ENCODE peak calls at places on chromosomes 7 and 10, in nine cellular contexts. V, P, Z, A, K, R, C, W and T are unnamed samples.
A peak's percentile ranks its signal among the peaks of the same experiment; 100 is the strongest.

GRCh38 chr7:80918406-80918805 is 445 bp downstream of the SEMA3C start:
- DNase-seq in V (no peak), P (no peak), Z (no peak), A (peak; percentile 27), K (peak; percentile 41), R (no peak), C (no peak), W (no peak), T (no peak)

GRCh38 chr7:44105832-44106231 is 1.7 kb downstream of the AEBP1 start:
- DNase-seq in V (no peak), P (no peak), Z (no peak), A (no peak), K (no peak), R (no peak), C (no peak), W (no peak), T (no peak)

GRCh38 chr10:78231930-78232329 is 198.3 kb downstream of the RPS24 start:
- DNase-seq in V (no peak), P (peak; percentile 38), Z (no peak), A (no peak), K (peak; percentile 52), R (no peak), C (no peak), W (peak; percentile 35), T (no peak)

GRCh38 chr10:78149193-78149592 is 115.5 kb downstream of the RPS24 start:
- DNase-seq in V (no peak), P (peak; percentile 11), Z (no peak), A (no peak), K (peak; percentile 15), R (no peak), C (no peak), W (no peak), T (no peak)

GRCh38 chr7:30626984-30627383 is 32.3 kb downstream of the GARS1 start:
- DNase-seq in V (no peak), P (no peak), Z (no peak), A (no peak), K (no peak), R (no peak), C (no peak), W (no peak), T (no peak)

GRCh38 chr10:12510566-12510965 is 161.2 kb downstream of the CAMK1D start:
- DNase-seq in V (no peak), P (no peak), Z (no peak), A (no peak), K (no peak), R (no peak), C (no peak), W (no peak), T (no peak)

GRCh38 chr7:142482899-142483658 is 225.2 kb upstream of the PRSS58 start:
- DNase-seq in V (no peak), P (peak; percentile 65), Z (peak; percentile 76), A (peak; percentile 67), K (peak; percentile 66), R (no peak), C (no peak), W (peak; percentile 32), T (no peak)

GRCh38 chr7:65892832-65893231 is 20.0 kb downstream of the VKORC1L1 start:
- DNase-seq in V (no peak), P (peak; percentile 69), Z (no peak), A (no peak), K (peak; percentile 87), R (no peak), C (no peak), W (no peak), T (no peak)

GRCh38 chr7:30134523-30135270 is at the start of gene MTURN:
- DNase-seq in V (peak; percentile 60), P (peak; percentile 85), Z (peak; percentile 91), A (peak; percentile 97), K (peak; percentile 87), R (peak; percentile 94), C (no peak), W (peak; percentile 89), T (peak; percentile 81)

GRCh38 chr10:51224610-51225230 is 150.4 kb downstream of the PRKG1 start:
- DNase-seq in V (no peak), P (peak; percentile 94), Z (no peak), A (no peak), K (peak; percentile 80), R (no peak), C (no peak), W (no peak), T (no peak)

GRCh38 chr10:31041011-31041410 is 9.3 kb upstream of the ZNF438 start:
- DNase-seq in V (no peak), P (no peak), Z (no peak), A (no peak), K (no peak), R (no peak), C (no peak), W (no peak), T (no peak)

GRCh38 chr7:1246871-1247526 is 14.3 kb downstream of the UNCX start:
- DNase-seq in V (no peak), P (no peak), Z (no peak), A (peak; percentile 34), K (no peak), R (no peak), C (no peak), W (no peak), T (no peak)

GRCh38 chr7:50815138-50815537 is 32.4 kb upstream of the GRB10 start:
- DNase-seq in V (no peak), P (no peak), Z (no peak), A (no peak), K (no peak), R (no peak), C (no peak), W (no peak), T (no peak)

GRCh38 chr7:43905209-43905946 is 1.0 kb downstream of the URGCP start:
- DNase-seq in V (no peak), P (peak; percentile 32), Z (no peak), A (no peak), K (no peak), R (no peak), C (no peak), W (peak; percentile 29), T (no peak)

GRCh38 chr10:103847909-103848468 is 7.4 kb downstream of the SH3PXD2A start:
- DNase-seq in V (no peak), P (no peak), Z (peak; percentile 43), A (peak; percentile 46), K (no peak), R (no peak), C (no peak), W (no peak), T (no peak)
- TF ChIP-seq CTCF in V (peak; percentile 20), P (no peak), Z (peak; percentile 65), A (peak; percentile 38), K (peak; percentile 10), R (no peak), C (peak; percentile 39), W (peak; percentile 12), T (no peak)

GRCh38 chr7:113955157-113955556 is 36.3 kb upstream of the PPP1R3A start:
- DNase-seq in V (no peak), P (no peak), Z (no peak), A (no peak), K (no peak), R (no peak), C (no peak), W (no peak), T (no peak)
- H3K36me3 ChIP-seq in V (no peaks in the 10 kb centered on the region), P (no peaks in the 10 kb centered on the region), Z (no peaks in the 10 kb centered on the region), A (no peaks in the 10 kb centered on the region), K (no peaks in the 10 kb centered on the region), R (no peaks in the 10 kb centered on the region), C (no peaks in the 10 kb centered on the region), W (no peaks in the 10 kb centered on the region), T (no peaks in the 10 kb centered on the region)

DNA sequence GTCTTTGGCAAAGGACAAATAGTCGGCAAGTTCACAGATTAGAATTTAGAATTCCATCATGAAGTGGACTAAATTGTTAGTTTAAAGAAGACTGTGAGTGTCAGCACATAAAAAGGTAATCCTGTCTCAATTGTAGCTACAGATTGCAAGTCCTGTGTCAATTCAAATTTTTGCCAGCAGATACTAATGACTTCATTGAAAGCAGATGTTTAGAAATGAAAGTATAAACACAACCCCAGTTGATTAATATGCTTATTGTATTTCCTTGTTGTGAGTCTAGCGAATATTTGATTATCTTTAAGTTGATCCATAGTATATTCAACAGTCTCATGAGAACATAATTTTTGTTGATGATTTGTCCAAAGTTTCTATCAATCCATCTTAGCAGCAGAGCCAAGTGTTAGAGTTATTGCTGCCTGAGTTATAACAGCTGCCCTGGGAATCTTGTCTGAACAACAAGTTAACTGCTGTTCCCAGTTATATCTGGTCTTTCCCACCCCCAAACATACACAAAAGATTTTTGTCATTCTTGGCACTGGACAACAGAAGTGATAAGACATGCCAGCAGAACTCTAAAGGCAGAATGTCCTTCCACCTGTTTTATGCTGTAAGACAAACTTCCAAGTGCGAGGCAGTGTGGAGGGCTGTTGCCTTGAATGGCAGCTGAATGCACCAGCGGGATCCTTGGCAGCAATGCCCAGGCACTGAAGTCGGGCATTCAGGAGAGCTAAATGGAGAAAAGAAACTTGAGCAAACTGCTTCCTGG is 21.3 kb upstream of the HERPUD2 start:
- DNase-seq in V (no peak), P (peak; percentile 24), Z (no peak), A (no peak), K (peak; percentile 64), R (no peak), C (no peak), W (no peak), T (no peak)
- H3K4me3 ChIP-seq in V (peak overlapping the region; percentile 54), P (peak overlapping the region; percentile 34), Z (no peak overlapping the region), A (no peak overlapping the region), K (no peak overlapping the region), R (no peak overlapping the region), C (peak overlapping the region; percentile 1), W (peak overlapping the region; percentile 52), T (no peak overlapping the region)

GRCh38 chr7:115447495-115447894 is 525.6 kb downstream of the MDFIC start:
- DNase-seq in V (no peak), P (no peak), Z (no peak), A (no peak), K (no peak), R (no peak), C (no peak), W (no peak), T (no peak)

GRCh38 chr7:115449689-115450088 is 527.8 kb downstream of the MDFIC start:
- DNase-seq in V (no peak), P (no peak), Z (no peak), A (no peak), K (no peak), R (no peak), C (no peak), W (no peak), T (no peak)
- TF ChIP-seq CTCF in V (no peak), P (no peak), Z (no peak), A (peak; percentile 17), K (no peak), R (no peak), C (no peak), W (no peak), T (peak; percentile 13)